ENCODE peak calls at places on chromosomes 5 and 9, in five cellular contexts. X, I, O, D and F are unnamed samples.

GRCh38 chr5:179265529-179266290 is 79.6 kb downstream of the ADAMTS2 start:
- DNase-seq in O (peak), I (no peak), X (peak), D (peak), F (no peak)

GRCh38 chr5:139901971-139902370 is 106.4 kb downstream of the PSD2 start:
- DNase-seq in X (no peak), I (no peak), O (no peak), D (no peak), F (no peak)

GRCh38 chr5:126280820-126281219 is 142.4 kb upstream of the GRAMD2B start:
- DNase-seq in X (no peak), I (no peak), D (no peak), O (no peak), F (peak)

GRCh38 chr5:95631991-95632675 is 12.2 kb downstream of the GPR150 start:
- DNase-seq in I (peak), D (peak), X (peak), O (peak), F (no peak)

GRCh38 chr9:38081356-38082108 is 12.5 kb upstream of the SHB start:
- DNase-seq in I (no peak), D (no peak), O (no peak), X (no peak), F (no peak)

GRCh38 chr9:42852133-42852532 is 668.7 kb downstream of the SPATA31A6 start:
- DNase-seq in I (no peak), D (peak), O (peak), X (no peak), F (no peak)

GRCh38 chr9:16337322-16338029 is 533.0 kb downstream of the BNC2 start:
- DNase-seq in X (no peak), I (no peak), D (no peak), O (peak), F (no peak)

GRCh38 chr9:92882276-92882675 is 4.4 kb upstream of the ZNF484 start:
- DNase-seq in I (no peak), X (no peak), D (no peak), O (no peak), F (no peak)

GRCh38 chr9:115063058-115063850 is 54.7 kb downstream of the TNC start:
- DNase-seq in I (no peak), X (no peak), D (no peak), O (peak), F (no peak)

GRCh38 chr5:83608122-83608521 is 112.5 kb downstream of the HAPLN1 start:
- DNase-seq in O (peak), D (no peak), I (no peak), X (peak), F (no peak)

GRCh38 chr5:39370555-39371366 is 6.5 kb upstream of the C9 start:
- DNase-seq in X (peak), I (no peak), O (no peak), D (no peak), F (no peak)

GRCh38 chr5:98461485-98461884 is 312.0 kb upstream of the RGMB start:
- DNase-seq in I (no peak), D (no peak), O (peak), X (no peak), F (no peak)

GRCh38 chr9:88041447-88041846 is 67.1 kb upstream of the CDK20 start:
- DNase-seq in D (no peak), X (no peak), I (no peak), O (peak), F (no peak)

GRCh38 chr5:14665110-14665822 is 748 bp downstream of the OTULIN start:
- DNase-seq in O (no peak), D (peak), X (peak), I (no peak), F (no peak)

GRCh38 chr5:166786889-166787288 is 1504.6 kb upstream of the WWC1 start:
- DNase-seq in D (no peak), X (no peak), O (peak), I (no peak), F (no peak)

GRCh38 chr5:155926011-155926410 is 401.0 kb upstream of the SGCD start:
- DNase-seq in O (no peak), X (no peak), D (no peak), I (no peak), F (no peak)

GRCh38 chr5:171418982-171419662 is at the start of gene FGF18:
- DNase-seq in D (peak), X (peak), I (no peak), O (peak), F (no peak)

GRCh38 chr5:173857231-173857630 is 30.9 kb upstream of the CPEB4 start:
- DNase-seq in I (no peak), O (no peak), X (no peak), D (no peak), F (no peak)

GRCh38 chr5:73686912-73687311 is 60.9 kb downstream of the ARHGEF28 start:
- DNase-seq in I (no peak), O (no peak), D (no peak), X (no peak), F (no peak)

GRCh38 chr9:108889649-108890067 is 27.6 kb downstream of the ACTL7A start:
- DNase-seq in O (peak), I (no peak), D (no peak), X (no peak), F (no peak)

GRCh38 chr5:85931220-85931619 is 686.5 kb upstream of the COX7C start:
- DNase-seq in X (no peak), D (no peak), I (no peak), O (no peak), F (no peak)

GRCh38 chr9:126517751-126518261 is 95.9 kb upstream of the LMX1B start:
- DNase-seq in X (no peak), I (no peak), O (no peak), D (no peak), F (no peak)

GRCh38 chr9:124453586-124454191 is 3.4 kb downstream of the ADGRD2 start:
- DNase-seq in D (peak), O (no peak), I (no peak), X (peak), F (no peak)

GRCh38 chr9:111148994-111149759 is 110.9 kb upstream of the LPAR1 start:
- DNase-seq in X (no peak), I (no peak), O (no peak), D (peak), F (no peak)

GRCh38 chr9:108894225-108894997 is 32.3 kb downstream of the ACTL7A start:
- DNase-seq in I (no peak), O (no peak), D (no peak), X (no peak), F (no peak)

GRCh38 chr5:171316258-171317121 is 7.4 kb downstream of the TLX3 start:
- DNase-seq in I (no peak), O (no peak), D (no peak), X (no peak), F (no peak)